ENCODE peak calls at places on chromosomes 3 and 15, in six cellular contexts. One of them, this sample, is unnamed.

GRCh38 chr15:31472636-31473383 is 146.2 kb downstream of the KLF13 start:
- DNase-seq in Peyer's patch: peak; percentile 62
- DNase-seq in GM23338: no peak
- DNase-seq in breast epithelium: no peak
- DNase-seq in iPS DF 6.9: no peak
- DNase-seq in K562: no peak
- DNase-seq in this sample: no peak

GRCh38 chr15:68307131-68307928 is 29.8 kb downstream of the FEM1B start:
- DNase-seq in K562: no peak
- DNase-seq in breast epithelium: peak; percentile 17
- DNase-seq in Peyer's patch: no peak
- DNase-seq in iPS DF 6.9: no peak
- DNase-seq in GM23338: no peak
- DNase-seq in this sample: no peak

GRCh38 chr3:106197532-106198187 is 328.8 kb upstream of the CBLB start:
- DNase-seq in breast epithelium: no peak
- DNase-seq in GM23338: no peak
- DNase-seq in K562: no peak
- DNase-seq in iPS DF 6.9: no peak
- DNase-seq in Peyer's patch: no peak
- DNase-seq in this sample: no peak

GRCh38 chr3:110969229-110970211 is 102.1 kb upstream of the NECTIN3 start:
- DNase-seq in Peyer's patch: no peak
- DNase-seq in GM23338: no peak
- DNase-seq in K562: no peak
- DNase-seq in iPS DF 6.9: no peak
- DNase-seq in breast epithelium: no peak
- DNase-seq in this sample: no peak

GRCh38 chr3:194801378-194802124 is 115.9 kb downstream of the FAM43A start:
- DNase-seq in GM23338: no peak
- DNase-seq in Peyer's patch: no peak
- DNase-seq in K562: no peak
- DNase-seq in iPS DF 6.9: no peak
- DNase-seq in breast epithelium: no peak
- DNase-seq in this sample: no peak

GRCh38 chr3:134357914-134358811 is 16.1 kb downstream of the AMOTL2 start:
- DNase-seq in K562: peak; percentile 26
- DNase-seq in iPS DF 6.9: no peak
- DNase-seq in GM23338: no peak
- DNase-seq in breast epithelium: peak; percentile 91
- DNase-seq in Peyer's patch: no peak
- DNase-seq in this sample: peak; percentile 93

GRCh38 chr3:3701949-3702348 is 97.3 kb upstream of the LRRN1 start:
- DNase-seq in Peyer's patch: no peak
- DNase-seq in breast epithelium: no peak
- DNase-seq in K562: no peak
- DNase-seq in iPS DF 6.9: no peak
- DNase-seq in GM23338: no peak
- DNase-seq in this sample: no peak

GRCh38 chr15:99239545-99240198 is 9.7 kb downstream of the TTC23 start:
- DNase-seq in iPS DF 6.9: no peak
- DNase-seq in K562: no peak
- DNase-seq in breast epithelium: no peak
- DNase-seq in Peyer's patch: no peak
- DNase-seq in GM23338: no peak
- DNase-seq in this sample: no peak

GRCh38 chr3:108378153-108378951 is 82.0 kb downstream of the HHLA2 start:
- DNase-seq in Peyer's patch: no peak
- DNase-seq in K562: no peak
- DNase-seq in iPS DF 6.9: no peak
- DNase-seq in GM23338: no peak
- DNase-seq in breast epithelium: no peak
- DNase-seq in this sample: no peak

GRCh38 chr3:150278843-150279341 is 129.2 kb upstream of the TSC22D2 start:
- DNase-seq in Peyer's patch: no peak
- DNase-seq in breast epithelium: peak; percentile 36
- DNase-seq in K562: no peak
- DNase-seq in iPS DF 6.9: no peak
- DNase-seq in GM23338: peak; percentile 35
- DNase-seq in this sample: peak; percentile 88

GRCh38 chr3:126888186-126888760 is 94.6 kb upstream of the PLXNA1 start:
- DNase-seq in Peyer's patch: no peak
- DNase-seq in iPS DF 6.9: no peak
- DNase-seq in K562: no peak
- DNase-seq in breast epithelium: no peak
- DNase-seq in GM23338: no peak
- DNase-seq in this sample: no peak

GRCh38 chr3:108554233-108554632 is 35.0 kb downstream of the CIP2A start:
- DNase-seq in iPS DF 6.9: no peak
- DNase-seq in Peyer's patch: no peak
- DNase-seq in K562: no peak
- DNase-seq in breast epithelium: no peak
- DNase-seq in GM23338: no peak
- DNase-seq in this sample: no peak

GRCh38 chr3:197746214-197746613 is 3.5 kb upstream of the FYTTD1 start:
- DNase-seq in K562: no peak
- DNase-seq in GM23338: no peak
- DNase-seq in Peyer's patch: no peak
- DNase-seq in iPS DF 6.9: no peak
- DNase-seq in breast epithelium: no peak
- DNase-seq in this sample: no peak

GRCh38 chr15:90205886-90206285 is 4.8 kb downstream of the SEMA4B start:
- DNase-seq in Peyer's patch: no peak
- DNase-seq in K562: no peak
- DNase-seq in iPS DF 6.9: no peak
- DNase-seq in breast epithelium: no peak
- DNase-seq in GM23338: no peak
- DNase-seq in this sample: no peak

GRCh38 chr3:113947372-113948014 is at the start of gene ZDHHC23:
- DNase-seq in Peyer's patch: peak; percentile 53
- DNase-seq in iPS DF 6.9: no peak
- DNase-seq in breast epithelium: peak; percentile 30
- DNase-seq in GM23338: peak; percentile 76
- DNase-seq in K562: peak; percentile 77
- DNase-seq in this sample: peak; percentile 63

GRCh38 chr3:83454353-83454752 is 1504.4 kb upstream of the CADM2 start:
- DNase-seq in Peyer's patch: no peak
- DNase-seq in breast epithelium: no peak
- DNase-seq in GM23338: no peak
- DNase-seq in iPS DF 6.9: no peak
- DNase-seq in K562: no peak
- DNase-seq in this sample: no peak

GRCh38 chr3:103052236-103052830 is 617.5 kb downstream of the ZPLD1 start:
- DNase-seq in GM23338: no peak
- DNase-seq in iPS DF 6.9: no peak
- DNase-seq in K562: no peak
- DNase-seq in breast epithelium: peak; percentile 18
- DNase-seq in Peyer's patch: no peak
- DNase-seq in this sample: no peak

GRCh38 chr15:98121957-98122356 is 161.5 kb downstream of the ARRDC4 start:
- DNase-seq in breast epithelium: no peak
- DNase-seq in iPS DF 6.9: no peak
- DNase-seq in K562: no peak
- DNase-seq in GM23338: no peak
- DNase-seq in Peyer's patch: no peak
- DNase-seq in this sample: no peak

GRCh38 chr15:22884344-22884743 is 45.9 kb downstream of the NIPA2 start:
- DNase-seq in iPS DF 6.9: no peak
- DNase-seq in K562: no peak
- DNase-seq in GM23338: peak; percentile 32
- DNase-seq in Peyer's patch: no peak
- DNase-seq in breast epithelium: no peak
- DNase-seq in this sample: peak; percentile 30

GRCh38 chr15:90465140-90465929 is 64.4 kb upstream of the CRTC3 start:
- DNase-seq in iPS DF 6.9: no peak
- DNase-seq in GM23338: no peak
- DNase-seq in breast epithelium: no peak
- DNase-seq in K562: no peak
- DNase-seq in Peyer's patch: no peak
- DNase-seq in this sample: no peak

GRCh38 chr3:6264906-6265305 is 596.0 kb upstream of the GRM7 start:
- DNase-seq in K562: no peak
- DNase-seq in iPS DF 6.9: no peak
- DNase-seq in Peyer's patch: no peak
- DNase-seq in GM23338: no peak
- DNase-seq in breast epithelium: no peak
- DNase-seq in this sample: no peak

GRCh38 chr3:134378384-134378783 is 4.1 kb upstream of the AMOTL2 start:
- DNase-seq in GM23338: peak; percentile 89
- DNase-seq in K562: peak; percentile 38
- DNase-seq in iPS DF 6.9: no peak
- DNase-seq in breast epithelium: no peak
- DNase-seq in Peyer's patch: no peak
- DNase-seq in this sample: peak; percentile 24

GRCh38 chr3:189132125-189132744 is 39.5 kb upstream of the TPRG1 start:
- DNase-seq in breast epithelium: peak; percentile 42
- DNase-seq in K562: no peak
- DNase-seq in GM23338: no peak
- DNase-seq in Peyer's patch: peak; percentile 51
- DNase-seq in iPS DF 6.9: no peak
- DNase-seq in this sample: no peak

GRCh38 chr3:8501388-8502131 is at the start of gene LMCD1:
- DNase-seq in K562: peak; percentile 63
- DNase-seq in iPS DF 6.9: peak; percentile 87
- DNase-seq in breast epithelium: peak; percentile 92
- DNase-seq in GM23338: peak; percentile 97
- DNase-seq in Peyer's patch: peak; percentile 81
- DNase-seq in this sample: peak; percentile 93

GRCh38 chr3:104711435-104711834 is 655.3 kb upstream of the ALCAM start:
- DNase-seq in GM23338: no peak
- DNase-seq in K562: no peak
- DNase-seq in breast epithelium: no peak
- DNase-seq in iPS DF 6.9: no peak
- DNase-seq in Peyer's patch: no peak
- DNase-seq in this sample: no peak

GRCh38 chr15:88909956-88910831 is 3.0 kb downstream of the MFGE8 start:
- DNase-seq in Peyer's patch: no peak
- DNase-seq in GM23338: no peak
- DNase-seq in K562: no peak
- DNase-seq in iPS DF 6.9: no peak
- DNase-seq in breast epithelium: no peak
- DNase-seq in this sample: no peak

GRCh38 chr15:68389936-68390790 is 41.8 kb downstream of the ITGA11 start:
- DNase-seq in GM23338: no peak
- DNase-seq in iPS DF 6.9: no peak
- DNase-seq in K562: no peak
- DNase-seq in breast epithelium: peak; percentile 11
- DNase-seq in Peyer's patch: no peak
- DNase-seq in this sample: peak; percentile 7

DNA sequence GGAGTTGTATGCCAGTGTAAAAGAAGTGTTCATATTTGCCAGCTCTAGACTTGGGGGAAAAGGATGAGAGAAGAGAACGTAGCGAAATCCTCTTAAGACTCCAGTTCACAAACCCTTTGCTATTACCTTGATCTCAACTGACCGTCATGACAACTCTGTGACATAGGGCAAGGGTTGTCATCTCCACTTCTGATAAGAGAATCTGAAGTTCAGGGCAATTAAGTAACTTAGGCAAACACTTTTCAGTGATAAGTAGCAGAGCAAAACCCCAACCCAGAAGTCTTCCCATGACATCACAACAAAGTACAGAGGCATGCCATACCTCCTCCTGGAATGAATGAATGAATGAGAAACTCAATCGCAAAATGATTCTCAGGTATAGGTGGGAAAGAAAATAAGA is 40.3 kb upstream of the WNT5A start:
- DNase-seq in Peyer's patch: no peak
- DNase-seq in GM23338: no peak
- DNase-seq in K562: no peak
- DNase-seq in iPS DF 6.9: no peak
- DNase-seq in breast epithelium: no peak
- DNase-seq in this sample: no peak
- H3K4me1 ChIP-seq in Peyer's patch: no peaks in the 10 kb centered on the region
- H3K4me1 ChIP-seq in GM23338: peaks cover 17% of the 10 kb centered on the region
- H3K4me1 ChIP-seq in K562: no peaks in the 10 kb centered on the region
- H3K4me1 ChIP-seq in iPS DF 6.9: peaks cover 4% of the 10 kb centered on the region
- H3K4me1 ChIP-seq in breast epithelium: peaks cover 3% of the 10 kb centered on the region
- H3K4me1 ChIP-seq in this sample: peaks cover 19% of the 10 kb centered on the region

DNA sequence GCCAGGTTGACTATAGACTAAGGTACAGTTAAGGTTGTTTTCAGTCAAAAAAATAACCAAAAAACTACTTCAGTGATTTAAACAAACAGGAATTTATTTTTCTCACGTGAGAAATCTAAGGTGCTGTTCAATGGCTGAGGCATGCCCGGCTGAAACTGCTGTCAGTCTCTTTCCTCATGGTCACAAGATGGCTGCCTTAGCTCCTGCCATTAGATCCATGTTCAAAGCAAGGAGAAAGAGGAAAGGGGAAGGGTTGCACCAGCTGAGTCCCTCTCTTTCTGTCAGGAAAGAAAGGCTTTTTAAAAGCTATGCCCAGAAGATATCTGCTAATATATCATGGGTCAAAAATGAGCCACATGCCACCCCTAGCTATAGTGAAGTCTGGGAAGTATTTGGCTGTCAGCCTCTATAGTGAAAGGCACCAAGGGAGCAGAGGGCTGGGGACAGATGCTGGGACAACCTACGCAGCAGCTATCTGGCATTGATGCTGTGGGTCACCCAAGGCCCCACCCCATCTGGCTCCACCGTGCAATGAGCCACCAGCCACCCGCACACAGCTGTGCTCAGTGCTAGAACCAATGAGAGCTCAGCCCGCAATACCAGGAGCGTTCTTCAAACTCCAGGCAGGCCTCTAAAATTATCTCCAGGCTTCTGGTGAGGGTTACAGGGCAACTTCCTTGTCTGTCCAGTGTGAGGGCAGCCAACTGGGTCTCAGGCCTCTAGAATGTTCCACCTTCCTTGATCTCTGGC is 64.7 kb upstream of the GATA2 start:
- DNase-seq in breast epithelium: no peak
- DNase-seq in iPS DF 6.9: no peak
- DNase-seq in K562: no peak
- DNase-seq in GM23338: no peak
- DNase-seq in Peyer's patch: no peak
- DNase-seq in this sample: no peak
- H3K27me3 ChIP-seq in breast epithelium: no peaks in the 10 kb centered on the region
- H3K27me3 ChIP-seq in iPS DF 6.9: peaks cover 2% of the 10 kb centered on the region
- H3K27me3 ChIP-seq in K562: no peaks in the 10 kb centered on the region
- H3K27me3 ChIP-seq in GM23338: peaks cover 28% of the 10 kb centered on the region
- H3K27me3 ChIP-seq in Peyer's patch: no peaks in the 10 kb centered on the region
- H3K27me3 ChIP-seq in this sample: peaks cover 5% of the 10 kb centered on the region

GRCh38 chr3:25447285-25447684 is 19.2 kb downstream of the RARB start:
- DNase-seq in K562: no peak
- DNase-seq in breast epithelium: no peak
- DNase-seq in GM23338: no peak
- DNase-seq in iPS DF 6.9: no peak
- DNase-seq in Peyer's patch: no peak
- DNase-seq in this sample: no peak
- H3K4me1 ChIP-seq in K562: no peaks in the 10 kb centered on the region
- H3K4me1 ChIP-seq in breast epithelium: peaks cover 9% of the 10 kb centered on the region
- H3K4me1 ChIP-seq in GM23338: peaks cover 5% of the 10 kb centered on the region
- H3K4me1 ChIP-seq in iPS DF 6.9: no peaks in the 10 kb centered on the region
- H3K4me1 ChIP-seq in Peyer's patch: no peaks in the 10 kb centered on the region
- H3K4me1 ChIP-seq in this sample: peaks cover 3% of the 10 kb centered on the region

DNA sequence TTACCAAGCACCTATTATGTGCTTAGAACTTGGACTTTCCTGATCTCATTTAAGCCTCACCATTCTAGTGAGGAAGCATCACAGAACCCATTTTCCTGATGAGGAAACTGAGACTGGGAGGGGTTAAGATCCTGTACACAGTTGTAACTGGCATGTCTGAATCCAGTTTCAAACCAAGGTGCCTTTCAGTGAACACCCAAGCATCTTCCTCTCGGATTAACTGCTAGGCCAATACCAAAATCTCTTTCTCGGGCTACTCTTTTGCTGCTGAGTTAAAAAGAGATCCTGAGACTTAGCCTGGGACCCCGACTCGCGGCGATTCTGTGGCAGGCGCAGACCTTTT is 578 bp upstream of the CEMIP start:
- DNase-seq in GM23338: no peak
- DNase-seq in breast epithelium: no peak
- DNase-seq in Peyer's patch: no peak
- DNase-seq in K562: no peak
- DNase-seq in iPS DF 6.9: no peak
- DNase-seq in this sample: no peak
- H3K27me3 ChIP-seq in GM23338: peaks cover 47% of the 10 kb centered on the region
- H3K27me3 ChIP-seq in breast epithelium: no peaks in the 10 kb centered on the region
- H3K27me3 ChIP-seq in Peyer's patch: no peaks in the 10 kb centered on the region
- H3K27me3 ChIP-seq in K562: peaks cover 11% of the 10 kb centered on the region
- H3K27me3 ChIP-seq in iPS DF 6.9: peaks cover 12% of the 10 kb centered on the region
- H3K27me3 ChIP-seq in this sample: peaks cover 39% of the 10 kb centered on the region